ENCODE peak calls at places on chromosome 15, in five cellular contexts. One of them, this sample, is unnamed.

GRCh38 chr15:74958320-74958907 is 1.8 kb upstream of the RPP25 start:
- DNase-seq in occipital lobe: no peak
- DNase-seq in mesothelial cell of epicardium: no peak
- DNase-seq in CD8-positive, alpha-beta memory T cell: no peak
- DNase-seq in nephron progenitor cell: peak
- DNase-seq in this sample: no peak

GRCh38 chr15:98126326-98127090 is 166.0 kb downstream of the ARRDC4 start:
- DNase-seq in occipital lobe: no peak
- DNase-seq in mesothelial cell of epicardium: no peak
- DNase-seq in CD8-positive, alpha-beta memory T cell: no peak
- DNase-seq in nephron progenitor cell: no peak
- DNase-seq in this sample: no peak

GRCh38 chr15:95302206-95302605 is 1028.3 kb upstream of the NR2F2 start:
- DNase-seq in occipital lobe: no peak
- DNase-seq in mesothelial cell of epicardium: no peak
- DNase-seq in CD8-positive, alpha-beta memory T cell: no peak
- DNase-seq in nephron progenitor cell: no peak
- DNase-seq in this sample: no peak

GRCh38 chr15:51382787-51383186 is 41.3 kb downstream of the GLDN start:
- DNase-seq in occipital lobe: no peak
- DNase-seq in mesothelial cell of epicardium: no peak
- DNase-seq in CD8-positive, alpha-beta memory T cell: no peak
- DNase-seq in nephron progenitor cell: peak
- DNase-seq in this sample: no peak

GRCh38 chr15:68504721-68505090 is 72.7 kb upstream of the ITGA11 start:
- DNase-seq in occipital lobe: no peak
- DNase-seq in mesothelial cell of epicardium: no peak
- DNase-seq in CD8-positive, alpha-beta memory T cell: no peak
- DNase-seq in nephron progenitor cell: no peak
- DNase-seq in this sample: no peak

GRCh38 chr15:77599899-77600298 is 32.8 kb downstream of the LINGO1 start:
- DNase-seq in occipital lobe: no peak
- DNase-seq in mesothelial cell of epicardium: no peak
- DNase-seq in CD8-positive, alpha-beta memory T cell: no peak
- DNase-seq in nephron progenitor cell: peak
- DNase-seq in this sample: no peak

GRCh38 chr15:31345606-31346366 is 19.2 kb downstream of the KLF13 start:
- DNase-seq in occipital lobe: no peak
- DNase-seq in mesothelial cell of epicardium: no peak
- DNase-seq in CD8-positive, alpha-beta memory T cell: no peak
- DNase-seq in nephron progenitor cell: no peak
- DNase-seq in this sample: no peak

GRCh38 chr15:61025283-61025682 is 203.8 kb downstream of the RORA start:
- DNase-seq in occipital lobe: no peak
- DNase-seq in mesothelial cell of epicardium: no peak
- DNase-seq in CD8-positive, alpha-beta memory T cell: no peak
- DNase-seq in nephron progenitor cell: no peak
- DNase-seq in this sample: no peak

GRCh38 chr15:89030311-89030710 is 57.9 kb upstream of the ABHD2 start:
- DNase-seq in occipital lobe: peak
- DNase-seq in mesothelial cell of epicardium: no peak
- DNase-seq in CD8-positive, alpha-beta memory T cell: no peak
- DNase-seq in nephron progenitor cell: no peak
- DNase-seq in this sample: no peak

GRCh38 chr15:92733934-92734521 is 78.5 kb upstream of the FAM174B start:
- DNase-seq in occipital lobe: peak
- DNase-seq in mesothelial cell of epicardium: no peak
- DNase-seq in CD8-positive, alpha-beta memory T cell: no peak
- DNase-seq in nephron progenitor cell: peak
- DNase-seq in this sample: no peak

GRCh38 chr15:64193971-64194370 is 31.1 kb upstream of the PPIB start:
- DNase-seq in occipital lobe: no peak
- DNase-seq in mesothelial cell of epicardium: no peak
- DNase-seq in CD8-positive, alpha-beta memory T cell: no peak
- DNase-seq in nephron progenitor cell: no peak
- DNase-seq in this sample: no peak

This sample was measured in T follicular helper cell.